ENCODE peak calls at places on chromosomes 13 and 19, in six cellular contexts. One of them, this sample, is unnamed.

GRCh38 chr13:100627142-100627541 is 38.6 kb upstream of the GGACT start:
- DNase-seq in IMR-90: no peak
- DNase-seq in astrocyte of the spinal cord: no peak
- DNase-seq in fibroblast of lung: no peak
- DNase-seq in CD4-positive, alpha-beta T cell: no peak
- DNase-seq in fibroblast of pulmonary artery: no peak
- DNase-seq in this sample: no peak

GRCh38 chr13:93867481-93867880 is 612.0 kb downstream of the DCT start:
- DNase-seq in astrocyte of the spinal cord: no peak
- DNase-seq in IMR-90: peak; percentile 95
- DNase-seq in fibroblast of pulmonary artery: no peak
- DNase-seq in CD4-positive, alpha-beta T cell: no peak
- DNase-seq in fibroblast of lung: peak; percentile 76
- DNase-seq in this sample: no peak

GRCh38 chr13:34044041-34044440 is 226.1 kb downstream of the RFC3 start:
- DNase-seq in astrocyte of the spinal cord: peak; percentile 34
- DNase-seq in fibroblast of pulmonary artery: peak; percentile 17
- DNase-seq in IMR-90: no peak
- DNase-seq in fibroblast of lung: peak; percentile 82
- DNase-seq in CD4-positive, alpha-beta T cell: no peak
- DNase-seq in this sample: no peak

GRCh38 chr13:102972191-102972590 is 94.0 kb downstream of the SLC10A2 start:
- DNase-seq in astrocyte of the spinal cord: no peak
- DNase-seq in fibroblast of lung: no peak
- DNase-seq in fibroblast of pulmonary artery: no peak
- DNase-seq in CD4-positive, alpha-beta T cell: no peak
- DNase-seq in IMR-90: no peak
- DNase-seq in this sample: no peak

GRCh38 chr13:57653229-57653994 is 21.9 kb downstream of the PCDH17 start:
- DNase-seq in fibroblast of pulmonary artery: no peak
- DNase-seq in astrocyte of the spinal cord: no peak
- DNase-seq in IMR-90: no peak
- DNase-seq in CD4-positive, alpha-beta T cell: no peak
- DNase-seq in fibroblast of lung: no peak
- DNase-seq in this sample: no peak

GRCh38 chr13:45396548-45397095 is 21.6 kb downstream of the SLC25A30 start:
- DNase-seq in fibroblast of lung: no peak
- DNase-seq in fibroblast of pulmonary artery: peak; percentile 18
- DNase-seq in astrocyte of the spinal cord: no peak
- DNase-seq in CD4-positive, alpha-beta T cell: no peak
- DNase-seq in IMR-90: peak; percentile 23
- DNase-seq in this sample: no peak

GRCh38 chr19:33032218-33032781 is 32.4 kb downstream of the RHPN2 start:
- DNase-seq in fibroblast of pulmonary artery: no peak
- DNase-seq in CD4-positive, alpha-beta T cell: no peak
- DNase-seq in IMR-90: no peak
- DNase-seq in astrocyte of the spinal cord: no peak
- DNase-seq in fibroblast of lung: no peak
- DNase-seq in this sample: no peak

GRCh38 chr13:105462098-105462497 is 1073.4 kb downstream of the EFNB2 start:
- DNase-seq in astrocyte of the spinal cord: no peak
- DNase-seq in CD4-positive, alpha-beta T cell: no peak
- DNase-seq in fibroblast of lung: no peak
- DNase-seq in IMR-90: no peak
- DNase-seq in fibroblast of pulmonary artery: no peak
- DNase-seq in this sample: no peak

GRCh38 chr13:102680842-102681725 is 13.8 kb downstream of the METTL21C start:
- DNase-seq in fibroblast of lung: peak; percentile 37
- DNase-seq in astrocyte of the spinal cord: peak; percentile 32
- DNase-seq in IMR-90: peak; percentile 30
- DNase-seq in fibroblast of pulmonary artery: peak; percentile 18
- DNase-seq in CD4-positive, alpha-beta T cell: no peak
- DNase-seq in this sample: no peak

GRCh38 chr13:41746259-41746658 is 214.7 kb downstream of the VWA8 start:
- DNase-seq in astrocyte of the spinal cord: peak; percentile 89
- DNase-seq in fibroblast of lung: peak; percentile 86
- DNase-seq in IMR-90: peak; percentile 79
- DNase-seq in CD4-positive, alpha-beta T cell: no peak
- DNase-seq in fibroblast of pulmonary artery: peak; percentile 40
- DNase-seq in this sample: no peak

GRCh38 chr13:25169356-25169755 is 2.7 kb downstream of the AMER2 start:
- DNase-seq in fibroblast of lung: no peak
- DNase-seq in fibroblast of pulmonary artery: no peak
- DNase-seq in IMR-90: no peak
- DNase-seq in astrocyte of the spinal cord: no peak
- DNase-seq in CD4-positive, alpha-beta T cell: no peak
- DNase-seq in this sample: no peak
- TF ChIP-seq CTCF in fibroblast of lung: no peak
- TF ChIP-seq CTCF in fibroblast of pulmonary artery: no peak
- TF ChIP-seq CTCF in IMR-90: no peak
- TF ChIP-seq CTCF in astrocyte of the spinal cord: no peak
- TF ChIP-seq CTCF in CD4-positive, alpha-beta T cell: no peak
- TF ChIP-seq CTCF in this sample: no peak

GRCh38 chr19:10390652-10391286 is 10.4 kb upstream of the TYK2 start:
- DNase-seq in astrocyte of the spinal cord: peak; percentile 62
- DNase-seq in CD4-positive, alpha-beta T cell: peak; percentile 48
- DNase-seq in fibroblast of pulmonary artery: peak; percentile 81
- DNase-seq in IMR-90: peak; percentile 71
- DNase-seq in fibroblast of lung: peak; percentile 61
- DNase-seq in this sample: no peak
- TF ChIP-seq CTCF in astrocyte of the spinal cord: peak; percentile 89
- TF ChIP-seq CTCF in CD4-positive, alpha-beta T cell: peak; percentile 80
- TF ChIP-seq CTCF in fibroblast of pulmonary artery: peak; percentile 94
- TF ChIP-seq CTCF in IMR-90: peak; percentile 79
- TF ChIP-seq CTCF in fibroblast of lung: peak; percentile 81
- TF ChIP-seq CTCF in this sample: peak; percentile 94

GRCh38 chr19:31943305-31943704 is 402.1 kb upstream of the ZNF507 start:
- DNase-seq in IMR-90: no peak
- DNase-seq in fibroblast of pulmonary artery: no peak
- DNase-seq in fibroblast of lung: no peak
- DNase-seq in astrocyte of the spinal cord: no peak
- DNase-seq in CD4-positive, alpha-beta T cell: no peak
- DNase-seq in this sample: no peak
- TF ChIP-seq CTCF in IMR-90: no peak
- TF ChIP-seq CTCF in fibroblast of pulmonary artery: no peak
- TF ChIP-seq CTCF in fibroblast of lung: no peak
- TF ChIP-seq CTCF in astrocyte of the spinal cord: no peak
- TF ChIP-seq CTCF in CD4-positive, alpha-beta T cell: no peak
- TF ChIP-seq CTCF in this sample: no peak

DNA sequence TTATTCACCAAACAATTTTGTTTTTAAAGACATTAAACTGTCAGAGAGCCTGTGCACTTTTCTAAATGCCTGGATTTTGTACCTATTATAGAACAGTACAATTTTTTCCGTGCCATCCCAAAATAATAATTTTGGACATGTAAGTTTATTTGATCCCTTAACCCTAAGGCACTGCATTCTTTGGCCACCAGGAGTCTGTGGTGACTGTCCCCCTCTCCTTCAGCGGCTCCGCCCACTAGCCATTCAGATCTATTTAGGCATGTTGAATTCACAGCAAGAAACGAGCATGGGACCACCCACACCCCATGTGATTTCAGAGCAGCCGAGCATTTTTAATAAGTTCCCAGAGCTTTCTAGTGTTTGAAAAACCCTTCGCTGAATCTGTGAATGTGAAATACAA is 567.5 kb downstream of the MYO16 start:
- DNase-seq in CD4-positive, alpha-beta T cell: no peak
- DNase-seq in fibroblast of lung: no peak
- DNase-seq in astrocyte of the spinal cord: no peak
- DNase-seq in IMR-90: no peak
- DNase-seq in fibroblast of pulmonary artery: no peak
- DNase-seq in this sample: no peak
- TF ChIP-seq CTCF in CD4-positive, alpha-beta T cell: no peak
- TF ChIP-seq CTCF in fibroblast of lung: no peak
- TF ChIP-seq CTCF in astrocyte of the spinal cord: no peak
- TF ChIP-seq CTCF in IMR-90: no peak
- TF ChIP-seq CTCF in fibroblast of pulmonary artery: no peak
- TF ChIP-seq CTCF in this sample: peak; percentile 14

GRCh38 chr19:41879080-41879479 is 2.0 kb downstream of the CD79A start:
- DNase-seq in IMR-90: no peak
- DNase-seq in CD4-positive, alpha-beta T cell: no peak
- DNase-seq in astrocyte of the spinal cord: no peak
- DNase-seq in fibroblast of lung: no peak
- DNase-seq in fibroblast of pulmonary artery: no peak
- DNase-seq in this sample: no peak

GRCh38 chr19:41876847-41877489 is at the start of gene CD79A:
- DNase-seq in IMR-90: no peak
- DNase-seq in CD4-positive, alpha-beta T cell: no peak
- DNase-seq in fibroblast of pulmonary artery: no peak
- DNase-seq in astrocyte of the spinal cord: no peak
- DNase-seq in fibroblast of lung: no peak
- DNase-seq in this sample: peak; percentile 62

GRCh38 chr19:41879670-41880328 is 2.7 kb downstream of the CD79A start:
- DNase-seq in IMR-90: no peak
- DNase-seq in astrocyte of the spinal cord: no peak
- DNase-seq in fibroblast of pulmonary artery: no peak
- DNase-seq in CD4-positive, alpha-beta T cell: no peak
- DNase-seq in fibroblast of lung: no peak
- DNase-seq in this sample: no peak

GRCh38 chr19:41877490-41877876 is 404 bp downstream of the CD79A start:
- DNase-seq in CD4-positive, alpha-beta T cell: no peak
- DNase-seq in fibroblast of lung: no peak
- DNase-seq in fibroblast of pulmonary artery: no peak
- DNase-seq in astrocyte of the spinal cord: no peak
- DNase-seq in IMR-90: no peak
- DNase-seq in this sample: no peak

GRCh38 chr19:41877916-41878905 is 1.1 kb downstream of the CD79A start:
- DNase-seq in IMR-90: no peak
- DNase-seq in CD4-positive, alpha-beta T cell: no peak
- DNase-seq in astrocyte of the spinal cord: no peak
- DNase-seq in fibroblast of lung: no peak
- DNase-seq in fibroblast of pulmonary artery: no peak
- DNase-seq in this sample: no peak
- TF ChIP-seq CTCF in IMR-90: no peak
- TF ChIP-seq CTCF in CD4-positive, alpha-beta T cell: no peak
- TF ChIP-seq CTCF in astrocyte of the spinal cord: no peak
- TF ChIP-seq CTCF in fibroblast of lung: no peak
- TF ChIP-seq CTCF in fibroblast of pulmonary artery: no peak
- TF ChIP-seq CTCF in this sample: no peak

GRCh38 chr13:30159446-30159839 is 147.9 kb downstream of the KATNAL1 start:
- DNase-seq in fibroblast of pulmonary artery: peak; percentile 51
- DNase-seq in fibroblast of lung: peak; percentile 91
- DNase-seq in IMR-90: peak; percentile 94
- DNase-seq in astrocyte of the spinal cord: peak; percentile 91
- DNase-seq in CD4-positive, alpha-beta T cell: no peak
- DNase-seq in this sample: no peak

GRCh38 chr13:30156270-30156669 is 151.1 kb downstream of the KATNAL1 start:
- DNase-seq in fibroblast of pulmonary artery: no peak
- DNase-seq in CD4-positive, alpha-beta T cell: no peak
- DNase-seq in IMR-90: peak; percentile 33
- DNase-seq in fibroblast of lung: no peak
- DNase-seq in astrocyte of the spinal cord: no peak
- DNase-seq in this sample: no peak

GRCh38 chr13:30156826-30157615 is 150.3 kb downstream of the KATNAL1 start:
- DNase-seq in IMR-90: no peak
- DNase-seq in fibroblast of pulmonary artery: no peak
- DNase-seq in fibroblast of lung: no peak
- DNase-seq in astrocyte of the spinal cord: no peak
- DNase-seq in CD4-positive, alpha-beta T cell: no peak
- DNase-seq in this sample: no peak

GRCh38 chr13:30157616-30157993 is 149.7 kb downstream of the KATNAL1 start:
- DNase-seq in CD4-positive, alpha-beta T cell: no peak
- DNase-seq in IMR-90: no peak
- DNase-seq in astrocyte of the spinal cord: no peak
- DNase-seq in fibroblast of lung: no peak
- DNase-seq in fibroblast of pulmonary artery: no peak
- DNase-seq in this sample: no peak

GRCh38 chr13:30158774-30159445 is 148.4 kb downstream of the KATNAL1 start:
- DNase-seq in IMR-90: peak; percentile 71
- DNase-seq in fibroblast of lung: peak; percentile 86
- DNase-seq in fibroblast of pulmonary artery: peak; percentile 49
- DNase-seq in astrocyte of the spinal cord: peak; percentile 87
- DNase-seq in CD4-positive, alpha-beta T cell: no peak
- DNase-seq in this sample: no peak
- TF ChIP-seq CTCF in IMR-90: peak; percentile 69
- TF ChIP-seq CTCF in fibroblast of lung: peak; percentile 53
- TF ChIP-seq CTCF in fibroblast of pulmonary artery: peak; percentile 42
- TF ChIP-seq CTCF in astrocyte of the spinal cord: peak; percentile 71
- TF ChIP-seq CTCF in CD4-positive, alpha-beta T cell: peak; percentile 74
- TF ChIP-seq CTCF in this sample: peak; percentile 27

GRCh38 chr13:43783820-43784219 is 3.0 kb downstream of the ENOX1 start:
- DNase-seq in IMR-90: peak; percentile 8
- DNase-seq in fibroblast of pulmonary artery: peak; percentile 89
- DNase-seq in astrocyte of the spinal cord: peak; percentile 50
- DNase-seq in fibroblast of lung: peak; percentile 16
- DNase-seq in CD4-positive, alpha-beta T cell: no peak
- DNase-seq in this sample: no peak

GRCh38 chr13:43782686-43783085 is 4.1 kb downstream of the ENOX1 start:
- DNase-seq in fibroblast of lung: no peak
- DNase-seq in fibroblast of pulmonary artery: no peak
- DNase-seq in IMR-90: no peak
- DNase-seq in CD4-positive, alpha-beta T cell: no peak
- DNase-seq in astrocyte of the spinal cord: no peak
- DNase-seq in this sample: no peak

GRCh38 chr13:43776680-43777079 is 10.1 kb downstream of the ENOX1 start:
- DNase-seq in fibroblast of lung: no peak
- DNase-seq in astrocyte of the spinal cord: peak; percentile 38
- DNase-seq in fibroblast of pulmonary artery: peak; percentile 27
- DNase-seq in IMR-90: no peak
- DNase-seq in CD4-positive, alpha-beta T cell: no peak
- DNase-seq in this sample: no peak

GRCh38 chr13:43784491-43784890 is 2.3 kb downstream of the ENOX1 start:
- DNase-seq in fibroblast of pulmonary artery: peak; percentile 40
- DNase-seq in IMR-90: no peak
- DNase-seq in CD4-positive, alpha-beta T cell: no peak
- DNase-seq in fibroblast of lung: no peak
- DNase-seq in astrocyte of the spinal cord: no peak
- DNase-seq in this sample: no peak

DNA sequence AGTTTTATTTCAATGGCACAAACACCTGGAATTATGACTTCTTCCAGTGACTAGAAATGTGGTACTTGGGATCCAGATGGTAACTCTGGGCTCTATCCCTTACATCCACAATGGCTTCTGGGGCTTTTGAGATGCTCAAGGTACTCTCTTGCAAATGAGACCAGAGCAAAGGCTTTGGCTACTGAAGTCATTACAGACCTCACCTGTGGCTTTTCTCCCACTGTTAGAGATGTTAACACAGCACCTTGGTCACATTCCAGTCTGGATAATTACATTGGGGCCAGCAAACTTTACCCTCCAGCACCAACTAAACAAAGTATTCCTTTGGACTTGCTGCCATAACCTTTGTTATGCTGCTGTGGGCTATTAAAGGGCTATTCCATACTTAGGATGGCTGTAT is 6.1 kb downstream of the ENOX1 start:
- DNase-seq in fibroblast of pulmonary artery: no peak
- DNase-seq in fibroblast of lung: no peak
- DNase-seq in IMR-90: no peak
- DNase-seq in CD4-positive, alpha-beta T cell: no peak
- DNase-seq in astrocyte of the spinal cord: no peak
- DNase-seq in this sample: no peak
- TF ChIP-seq CTCF in fibroblast of pulmonary artery: no peak
- TF ChIP-seq CTCF in fibroblast of lung: no peak
- TF ChIP-seq CTCF in IMR-90: no peak
- TF ChIP-seq CTCF in CD4-positive, alpha-beta T cell: no peak
- TF ChIP-seq CTCF in astrocyte of the spinal cord: no peak
- TF ChIP-seq CTCF in this sample: no peak